ENCODE peak calls at places on chromosomes 11 and 22, in six cellular contexts. H is esophagus muscularis mucosa, Z is IMR-90, P is tibial nerve, E is spleen, R is heart left ventricle. G is an unnamed sample.
A peak's percentile ranks its signal among the peaks of the same experiment; 100 is the strongest.

GRCh38 chr22:20519558-20519957 is 12.1 kb downstream of the MED15 start:
- DNase-seq in H (no peak), Z (no peak), P (no peak), E (no peak), R (no peak), G (no peak)

GRCh38 chr11:94968334-94968958 is 4.9 kb downstream of the CWC15 start:
- DNase-seq in H (no peak), Z (peak; percentile 60), P (no peak), E (no peak), R (no peak), G (no peak)

GRCh38 chr11:126338346-126339055 is 17.0 kb upstream of the ST3GAL4 start:
- DNase-seq in H (no peak), Z (no peak), P (no peak), E (peak; percentile 64), R (no peak), G (no peak)

GRCh38 chr11:121534131-121535093 is 81.6 kb upstream of the SORL1-AS1 start:
- DNase-seq in H (no peak), Z (peak; percentile 24), P (no peak), E (no peak), R (no peak), G (peak; percentile 18)

GRCh38 chr11:64251722-64251985 is 324 bp downstream of the PLCB3 start:
- DNase-seq in H (no peak), Z (no peak), P (no peak), E (no peak), R (peak; percentile 52), G (no peak)

GRCh38 chr11:131982154-131982553 is 611.7 kb downstream of the NTM start:
- DNase-seq in H (no peak), Z (no peak), P (no peak), E (no peak), R (no peak), G (no peak)

GRCh38 chr11:46422588-46422987 is 31.0 kb upstream of the CHRM4 start:
- DNase-seq in H (no peak), Z (peak; percentile 36), P (no peak), E (no peak), R (no peak), G (no peak)

GRCh38 chr11:76598426-76598839 is 72.1 kb downstream of the LRRC32 start:
- DNase-seq in H (no peak), Z (peak; percentile 56), P (no peak), E (no peak), R (no peak), G (peak; percentile 42)

GRCh38 chr11:130202009-130202817 is 42.6 kb downstream of the ST14 start:
- DNase-seq in H (no peak), Z (no peak), P (no peak), E (peak; percentile 59), R (no peak), G (no peak)

GRCh38 chr22:38835888-38836301 is 7.9 kb downstream of the NPTXR start:
- DNase-seq in H (no peak), Z (peak; percentile 69), P (no peak), E (no peak), R (no peak), G (no peak)

GRCh38 chr11:1226226-1226961 is 3.5 kb downstream of the MUC5B start:
- DNase-seq in H (no peak), Z (no peak), P (no peak), E (peak; percentile 76), R (no peak), G (peak; percentile 5)

GRCh38 chr11:75949023-75949672 is 134.1 kb downstream of the UVRAG start:
- DNase-seq in H (no peak), Z (peak; percentile 17), P (no peak), E (no peak), R (no peak), G (no peak)

GRCh38 chr11:106714179-106714578 is 304.1 kb downstream of the GUCY1A2 start:
- DNase-seq in H (no peak), Z (peak; percentile 63), P (no peak), E (no peak), R (no peak), G (no peak)

GRCh38 chr11:66011239-66011784 is 496 bp upstream of the CST6 start:
- DNase-seq in H (no peak), Z (peak; percentile 53), P (no peak), E (no peak), R (no peak), G (peak; percentile 76)

GRCh38 chr11:72856551-72857342 is 42.5 kb downstream of the ATG16L2 start:
- DNase-seq in H (no peak), Z (no peak), P (no peak), E (no peak), R (no peak), G (no peak)

GRCh38 chr11:72860592-72860991 is 46.4 kb downstream of the ATG16L2 start:
- DNase-seq in H (no peak), Z (no peak), P (no peak), E (no peak), R (no peak), G (no peak)

GRCh38 chr11:72860010-72860409 is 45.8 kb downstream of the ATG16L2 start:
- DNase-seq in H (no peak), Z (no peak), P (no peak), E (no peak), R (no peak), G (no peak)

GRCh38 chr11:72851726-72852125 is 37.5 kb downstream of the ATG16L2 start:
- DNase-seq in H (no peak), Z (no peak), P (no peak), E (no peak), R (no peak), G (no peak)

DNA sequence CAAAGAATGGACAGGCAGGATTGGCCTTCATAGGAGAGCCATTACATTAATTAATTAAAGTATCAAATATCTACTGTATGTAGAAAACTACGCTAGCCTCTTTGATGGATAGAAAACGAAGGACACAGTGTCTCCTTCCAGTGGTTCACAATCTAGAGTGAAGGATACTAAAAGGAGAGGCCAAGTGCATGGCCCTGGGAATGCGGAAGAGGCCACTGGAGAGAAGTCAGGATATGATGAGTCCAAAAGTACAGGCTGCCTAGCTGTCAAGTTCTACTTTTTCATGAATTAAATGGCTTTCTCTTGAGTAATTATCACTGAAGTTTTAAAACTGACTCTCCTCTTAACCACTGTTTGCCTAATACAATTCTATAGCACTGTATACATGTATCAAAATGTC is 41.9 kb downstream of the ATG16L2 start:
- DNase-seq in H (no peak), Z (no peak), P (no peak), E (no peak), R (no peak), G (no peak)
- H3K27ac ChIP-seq in H (peak overlapping the region; percentile 47), Z (no peak overlapping the region), P (peak overlapping the region; percentile 32), E (peak overlapping the region; percentile 23), R (peak overlapping the region; percentile 45), G (no peak overlapping the region)

GRCh38 chr22:23282986-23283385 is 102.7 kb downstream of the BCR start:
- DNase-seq in H (no peak), Z (no peak), P (no peak), E (no peak), R (no peak), G (no peak)

GRCh38 chr22:23285734-23286133 is 105.4 kb downstream of the BCR start:
- DNase-seq in H (no peak), Z (peak; percentile 59), P (no peak), E (no peak), R (no peak), G (no peak)

GRCh38 chr22:23285236-23285635 is 104.9 kb downstream of the BCR start:
- DNase-seq in H (no peak), Z (no peak), P (no peak), E (no peak), R (no peak), G (no peak)

GRCh38 chr22:23283591-23284503 is 103.5 kb downstream of the BCR start:
- DNase-seq in H (no peak), Z (no peak), P (no peak), E (no peak), R (no peak), G (no peak)

DNA sequence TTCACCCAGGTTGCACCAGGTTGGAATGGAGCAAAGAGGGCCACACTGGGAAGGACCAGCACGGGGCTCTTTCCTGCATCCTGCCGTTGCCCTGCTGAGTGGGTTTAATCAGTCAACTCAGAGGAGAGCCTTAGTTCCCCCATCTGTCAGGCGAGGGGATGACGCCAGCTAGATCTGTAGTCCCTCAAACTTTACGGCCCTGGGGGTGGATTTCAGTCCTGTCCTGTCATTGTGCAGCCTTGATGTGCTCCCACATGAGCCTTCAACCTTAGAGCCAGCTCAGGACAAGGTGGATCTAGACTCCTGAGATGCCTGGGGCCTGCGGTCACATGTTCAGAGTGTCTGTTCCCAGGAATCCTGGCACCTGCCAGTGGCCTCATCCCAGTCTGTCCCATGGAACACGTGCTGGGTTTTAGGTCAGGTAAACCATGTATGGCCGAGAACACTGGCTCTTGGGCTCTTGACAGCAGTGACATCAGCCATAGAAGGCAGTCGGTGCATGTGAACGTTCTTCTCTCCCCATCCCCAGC is 104.3 kb downstream of the BCR start:
- DNase-seq in H (no peak), Z (no peak), P (no peak), E (no peak), R (no peak), G (no peak)
- H3K4me3 ChIP-seq in H (no peak overlapping the region), Z (no peak overlapping the region), P (no peak overlapping the region), E (no peak overlapping the region), R (no peak overlapping the region), G (no peak overlapping the region)

GRCh38 chr22:50673231-50674126 is 856 bp downstream of the SHANK3 start:
- DNase-seq in H (peak; percentile 80), Z (no peak), P (no peak), E (no peak), R (no peak), G (no peak)

GRCh38 chr22:50674127-50674493 is 1.5 kb downstream of the SHANK3 start:
- DNase-seq in H (no peak), Z (no peak), P (no peak), E (no peak), R (no peak), G (no peak)

GRCh38 chr22:50672041-50672440 is 582 bp upstream of the SHANK3 start:
- DNase-seq in H (no peak), Z (no peak), P (no peak), E (no peak), R (no peak), G (no peak)

GRCh38 chr22:50671641-50672040 is 982 bp upstream of the SHANK3 start:
- DNase-seq in H (no peak), Z (no peak), P (no peak), E (no peak), R (peak; percentile 59), G (no peak)

GRCh38 chr22:50672471-50673230 is at the start of gene SHANK3:
- DNase-seq in H (no peak), Z (no peak), P (no peak), E (peak; percentile 89), R (peak; percentile 88), G (no peak)
- TF ChIP-seq POLR2A in H (peak; percentile 11), Z (no peak), P (no peak), E (no peak), R (peak; percentile 86), G (peak; percentile 62)

DNA sequence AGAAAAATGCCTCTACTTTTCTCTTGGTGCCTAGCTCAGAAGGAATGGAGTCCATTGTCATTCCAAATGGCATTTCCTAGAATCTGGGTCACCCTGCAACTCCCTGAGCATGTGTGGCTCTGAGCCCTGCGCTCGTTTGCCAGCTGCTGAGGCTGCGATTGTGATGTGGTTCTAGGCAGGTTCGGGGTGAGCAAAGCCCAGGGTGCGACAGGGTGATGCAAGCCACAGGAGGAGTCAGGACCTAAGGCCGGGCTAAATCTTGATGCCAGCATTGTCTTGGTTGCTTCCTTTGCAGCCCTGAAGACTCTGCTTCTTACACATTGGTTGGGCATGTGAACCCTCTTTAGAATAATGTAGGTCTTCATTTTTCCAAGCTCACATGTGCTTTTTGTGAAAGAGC is 131.0 kb downstream of the MORC2 start:
- DNase-seq in H (peak; percentile 31), Z (no peak), P (no peak), E (no peak), R (no peak), G (no peak)
- H3K27ac ChIP-seq in H (no peak overlapping the region), Z (no peak overlapping the region), P (no peak overlapping the region), E (no peak overlapping the region), R (no peak overlapping the region), G (no peak overlapping the region)